ENCODE peak calls at places on chromosomes 16 and 17, in seven cellular contexts. One of them, this sample, is unnamed.

GRCh38 chr17:77120866-77121265 is 19.9 kb upstream of the SEC14L1 start:
- DNase-seq in neuronal stem cell: no peak
- DNase-seq in trophoblast cell: no peak
- DNase-seq in H9: no peak
- DNase-seq in IMR-90: no peak
- DNase-seq in mesendoderm: no peak
- DNase-seq in mesenchymal stem cell: no peak
- DNase-seq in this sample: no peak

GRCh38 chr17:10772425-10773380 is 31.2 kb downstream of the TMEM238L start:
- DNase-seq in trophoblast cell: peak
- DNase-seq in mesenchymal stem cell: no peak
- DNase-seq in neuronal stem cell: peak
- DNase-seq in H9: peak
- DNase-seq in mesendoderm: peak
- DNase-seq in IMR-90: peak
- DNase-seq in this sample: peak

GRCh38 chr16:1769402-1770300 is 1.7 kb downstream of the NME3 start:
- DNase-seq in neuronal stem cell: no peak
- DNase-seq in IMR-90: no peak
- DNase-seq in mesenchymal stem cell: no peak
- DNase-seq in mesendoderm: no peak
- DNase-seq in H9: no peak
- DNase-seq in trophoblast cell: no peak
- DNase-seq in this sample: no peak

GRCh38 chr16:3824121-3824795 is 56.3 kb downstream of the CREBBP start:
- DNase-seq in neuronal stem cell: no peak
- DNase-seq in trophoblast cell: no peak
- DNase-seq in mesenchymal stem cell: no peak
- DNase-seq in mesendoderm: no peak
- DNase-seq in IMR-90: no peak
- DNase-seq in H9: no peak
- DNase-seq in this sample: no peak

GRCh38 chr16:74695450-74696422 is 4.9 kb downstream of the MLKL start:
- DNase-seq in neuronal stem cell: peak
- DNase-seq in IMR-90: peak
- DNase-seq in mesendoderm: peak
- DNase-seq in trophoblast cell: peak
- DNase-seq in H9: peak
- DNase-seq in mesenchymal stem cell: peak
- DNase-seq in this sample: peak

GRCh38 chr16:73173396-73173795 is 125.5 kb upstream of the ZFHX3 start:
- DNase-seq in mesendoderm: no peak
- DNase-seq in mesenchymal stem cell: no peak
- DNase-seq in neuronal stem cell: no peak
- DNase-seq in IMR-90: no peak
- DNase-seq in H9: no peak
- DNase-seq in trophoblast cell: no peak
- DNase-seq in this sample: no peak

GRCh38 chr16:53672461-53672860 is 31.2 kb downstream of the RPGRIP1L start:
- DNase-seq in mesenchymal stem cell: no peak
- DNase-seq in neuronal stem cell: no peak
- DNase-seq in IMR-90: no peak
- DNase-seq in H9: no peak
- DNase-seq in trophoblast cell: no peak
- DNase-seq in mesendoderm: no peak
- DNase-seq in this sample: no peak

GRCh38 chr16:60304078-60304477 is 1570.0 kb upstream of the GOT2 start:
- DNase-seq in trophoblast cell: no peak
- DNase-seq in IMR-90: no peak
- DNase-seq in neuronal stem cell: no peak
- DNase-seq in H9: no peak
- DNase-seq in mesenchymal stem cell: no peak
- DNase-seq in mesendoderm: no peak
- DNase-seq in this sample: no peak

GRCh38 chr16:7526736-7527135 is 194.1 kb downstream of the RBFOX1 start:
- DNase-seq in IMR-90: no peak
- DNase-seq in neuronal stem cell: no peak
- DNase-seq in mesendoderm: peak
- DNase-seq in mesenchymal stem cell: no peak
- DNase-seq in trophoblast cell: no peak
- DNase-seq in H9: no peak
- DNase-seq in this sample: no peak

DNA sequence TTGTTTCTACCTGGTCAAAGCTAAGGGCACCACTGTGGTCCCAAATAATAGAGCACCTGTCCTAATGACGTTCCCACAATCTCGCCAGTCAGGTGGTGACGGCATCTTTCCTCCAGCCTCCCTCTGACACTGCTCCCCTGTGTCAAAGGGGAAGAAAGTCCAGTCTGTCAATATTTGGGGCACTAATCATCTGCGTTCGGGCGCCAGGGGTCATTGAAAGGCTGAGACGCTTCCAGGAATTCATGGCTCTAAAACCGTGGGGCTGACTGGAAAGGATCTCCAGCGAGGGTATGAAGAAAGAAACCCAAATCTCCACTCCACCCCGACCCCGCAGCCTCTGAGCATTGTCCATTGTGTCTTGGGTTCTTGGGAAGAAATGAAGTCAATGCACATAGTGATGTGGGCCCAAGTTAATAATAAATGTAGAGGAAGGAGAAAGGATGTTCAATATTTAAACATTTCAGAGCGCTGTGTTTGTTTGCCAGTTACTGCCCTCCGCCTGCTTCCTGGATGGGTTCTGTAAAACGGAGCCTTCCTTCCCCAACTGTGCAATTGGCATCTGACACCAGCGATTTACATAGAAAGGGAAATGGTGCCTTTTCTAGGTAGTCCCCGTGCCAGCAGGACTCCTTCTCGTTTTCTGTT is 103.2 kb downstream of the SOCS1 start:
- DNase-seq in mesendoderm: no peak
- DNase-seq in trophoblast cell: no peak
- DNase-seq in H9: no peak
- DNase-seq in neuronal stem cell: no peak
- DNase-seq in IMR-90: no peak
- DNase-seq in mesenchymal stem cell: no peak
- DNase-seq in this sample: no peak
- H3K4ac ChIP-seq in mesendoderm: no peak
- H3K4ac ChIP-seq in trophoblast cell: no peak
- H3K4ac ChIP-seq in H9: no peak
- H3K4ac ChIP-seq in neuronal stem cell: no peak
- H3K4ac ChIP-seq in IMR-90: no peak
- H3K4ac ChIP-seq in mesenchymal stem cell: no peak
- H3K4ac ChIP-seq in this sample: no peak

GRCh38 chr17:68646626-68647526 is 45.7 kb upstream of the FAM20A start:
- DNase-seq in mesendoderm: no peak
- DNase-seq in trophoblast cell: no peak
- DNase-seq in IMR-90: no peak
- DNase-seq in H9: no peak
- DNase-seq in mesenchymal stem cell: no peak
- DNase-seq in neuronal stem cell: no peak
- DNase-seq in this sample: no peak

DNA sequence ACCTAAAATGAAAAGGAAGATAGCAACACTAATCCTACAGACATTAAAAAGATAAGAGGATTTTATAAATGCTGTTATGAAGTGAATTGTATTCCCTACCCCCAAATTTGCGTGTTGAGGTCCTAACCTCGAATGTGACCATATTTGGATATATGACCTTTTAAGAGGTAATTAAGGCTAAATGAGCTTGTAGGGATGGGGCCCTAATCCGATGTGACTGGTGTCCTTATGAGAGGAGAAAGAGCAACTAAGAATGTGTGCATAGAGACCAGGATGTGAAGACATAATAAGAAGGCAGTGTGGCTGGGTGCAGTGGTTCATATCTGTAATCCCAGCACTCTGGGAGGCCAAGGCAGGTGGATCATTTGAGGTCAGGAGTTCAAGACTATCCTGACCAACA is 48.2 kb upstream of the FAM20A start:
- DNase-seq in IMR-90: no peak
- DNase-seq in trophoblast cell: no peak
- DNase-seq in mesenchymal stem cell: no peak
- DNase-seq in mesendoderm: no peak
- DNase-seq in H9: no peak
- DNase-seq in neuronal stem cell: no peak
- DNase-seq in this sample: no peak
- H3K4ac ChIP-seq in IMR-90: no peak
- H3K4ac ChIP-seq in trophoblast cell: no peak
- H3K4ac ChIP-seq in mesenchymal stem cell: no peak
- H3K4ac ChIP-seq in mesendoderm: no peak
- H3K4ac ChIP-seq in H9: no peak
- H3K4ac ChIP-seq in neuronal stem cell: no peak
- H3K4ac ChIP-seq in this sample: no peak

GRCh38 chr16:82675300-82675699 is 48.5 kb downstream of the CDH13 start:
- DNase-seq in neuronal stem cell: no peak
- DNase-seq in mesenchymal stem cell: no peak
- DNase-seq in trophoblast cell: peak
- DNase-seq in IMR-90: peak
- DNase-seq in mesendoderm: no peak
- DNase-seq in H9: no peak
- DNase-seq in this sample: no peak

GRCh38 chr16:82671743-82672142 is 45.0 kb downstream of the CDH13 start:
- DNase-seq in H9: no peak
- DNase-seq in mesendoderm: peak
- DNase-seq in trophoblast cell: no peak
- DNase-seq in mesenchymal stem cell: no peak
- DNase-seq in neuronal stem cell: no peak
- DNase-seq in IMR-90: no peak
- DNase-seq in this sample: peak

GRCh38 chr16:82667437-82667836 is 40.7 kb downstream of the CDH13 start:
- DNase-seq in trophoblast cell: no peak
- DNase-seq in neuronal stem cell: no peak
- DNase-seq in IMR-90: no peak
- DNase-seq in mesenchymal stem cell: no peak
- DNase-seq in mesendoderm: no peak
- DNase-seq in H9: no peak
- DNase-seq in this sample: no peak

GRCh38 chr16:82668094-82668493 is 41.3 kb downstream of the CDH13 start:
- DNase-seq in IMR-90: no peak
- DNase-seq in mesenchymal stem cell: no peak
- DNase-seq in trophoblast cell: no peak
- DNase-seq in H9: no peak
- DNase-seq in neuronal stem cell: no peak
- DNase-seq in mesendoderm: no peak
- DNase-seq in this sample: no peak

GRCh38 chr16:82672676-82673075 is 45.9 kb downstream of the CDH13 start:
- DNase-seq in mesendoderm: no peak
- DNase-seq in H9: no peak
- DNase-seq in trophoblast cell: no peak
- DNase-seq in mesenchymal stem cell: no peak
- DNase-seq in neuronal stem cell: no peak
- DNase-seq in IMR-90: peak
- DNase-seq in this sample: no peak
- H3K4ac ChIP-seq in mesendoderm: no peak
- H3K4ac ChIP-seq in H9: no peak
- H3K4ac ChIP-seq in trophoblast cell: no peak
- H3K4ac ChIP-seq in mesenchymal stem cell: no peak
- H3K4ac ChIP-seq in neuronal stem cell: no peak
- H3K4ac ChIP-seq in IMR-90: no peak
- H3K4ac ChIP-seq in this sample: no peak

DNA sequence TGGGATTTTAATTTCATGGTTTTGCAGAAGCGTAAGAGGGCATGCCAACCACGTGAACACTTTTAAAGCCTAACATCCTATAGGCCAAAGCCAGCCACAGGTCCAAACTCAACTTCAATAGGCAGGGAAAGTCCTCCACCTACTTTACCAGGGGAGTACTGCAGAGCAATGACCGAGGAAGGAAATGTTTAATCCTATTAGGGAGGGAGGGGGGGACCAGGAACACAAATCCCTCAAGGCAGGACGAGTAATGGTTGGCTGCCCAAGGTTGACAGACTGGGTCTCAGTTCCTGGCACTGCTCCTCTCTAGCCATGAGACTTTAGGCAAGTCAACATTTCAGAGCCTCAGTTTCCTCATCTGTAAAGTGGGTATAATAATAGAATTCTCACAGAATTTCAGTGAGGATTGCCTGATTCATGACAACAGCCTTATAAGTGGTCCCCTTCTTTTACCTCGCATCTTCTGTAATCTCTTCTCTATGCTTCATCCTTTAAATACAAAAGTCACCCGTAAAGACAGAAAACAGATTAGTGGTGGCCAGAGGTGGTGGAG is 315.8 kb downstream of the HAPSTR1 start:
- DNase-seq in IMR-90: no peak
- DNase-seq in neuronal stem cell: no peak
- DNase-seq in trophoblast cell: no peak
- DNase-seq in mesenchymal stem cell: no peak
- DNase-seq in H9: no peak
- DNase-seq in mesendoderm: peak
- DNase-seq in this sample: no peak
- H3K4ac ChIP-seq in IMR-90: no peak
- H3K4ac ChIP-seq in neuronal stem cell: no peak
- H3K4ac ChIP-seq in trophoblast cell: no peak
- H3K4ac ChIP-seq in mesenchymal stem cell: no peak
- H3K4ac ChIP-seq in H9: no peak
- H3K4ac ChIP-seq in mesendoderm: no peak
- H3K4ac ChIP-seq in this sample: no peak

GRCh38 chr16:46842192-46842895 is 11.4 kb upstream of the C16orf87 start:
- DNase-seq in IMR-90: no peak
- DNase-seq in H9: no peak
- DNase-seq in mesendoderm: no peak
- DNase-seq in trophoblast cell: no peak
- DNase-seq in neuronal stem cell: no peak
- DNase-seq in mesenchymal stem cell: no peak
- DNase-seq in this sample: no peak

GRCh38 chr16:46848768-46849764 is 18.1 kb upstream of the C16orf87 start:
- DNase-seq in neuronal stem cell: peak
- DNase-seq in trophoblast cell: no peak
- DNase-seq in IMR-90: no peak
- DNase-seq in mesenchymal stem cell: no peak
- DNase-seq in mesendoderm: no peak
- DNase-seq in H9: no peak
- DNase-seq in this sample: no peak

GRCh38 chr16:46843898-46844642 is 13.1 kb upstream of the C16orf87 start:
- DNase-seq in mesenchymal stem cell: no peak
- DNase-seq in mesendoderm: no peak
- DNase-seq in neuronal stem cell: no peak
- DNase-seq in H9: no peak
- DNase-seq in IMR-90: no peak
- DNase-seq in trophoblast cell: no peak
- DNase-seq in this sample: peak

GRCh38 chr16:46845952-46846351 is 15.0 kb upstream of the C16orf87 start:
- DNase-seq in H9: no peak
- DNase-seq in trophoblast cell: no peak
- DNase-seq in IMR-90: no peak
- DNase-seq in mesenchymal stem cell: no peak
- DNase-seq in mesendoderm: no peak
- DNase-seq in neuronal stem cell: no peak
- DNase-seq in this sample: no peak

GRCh38 chr16:46844771-46845170 is 13.8 kb upstream of the C16orf87 start:
- DNase-seq in H9: no peak
- DNase-seq in mesendoderm: no peak
- DNase-seq in trophoblast cell: no peak
- DNase-seq in IMR-90: peak
- DNase-seq in mesenchymal stem cell: no peak
- DNase-seq in neuronal stem cell: no peak
- DNase-seq in this sample: no peak
- H3K4ac ChIP-seq in H9: no peak
- H3K4ac ChIP-seq in mesendoderm: no peak
- H3K4ac ChIP-seq in trophoblast cell: no peak
- H3K4ac ChIP-seq in IMR-90: no peak
- H3K4ac ChIP-seq in mesenchymal stem cell: no peak
- H3K4ac ChIP-seq in neuronal stem cell: no peak
- H3K4ac ChIP-seq in this sample: no peak

This sample was measured in H1.